ENCODE peak calls at places on chromosome 4, in four cellular contexts. K is activated naive CD4-positive, alpha-beta T cell; S is NCI-H1436; N is pons. X is an unnamed sample.
A peak's percentile ranks its signal among the peaks of the same experiment; 100 is the strongest.

GRCh38 chr4:180840142-180840541 is 1403.1 kb upstream of the TENM3 start:
- DNase-seq in S (no peak), N (no peak), K (no peak), X (no peak)

GRCh38 chr4:85431881-85432280 is 43.1 kb upstream of the ARHGAP24 start:
- DNase-seq in N (no peak), K (no peak), S (no peak), X (no peak)

GRCh38 chr4:168664242-168664897 is 167.5 kb downstream of the PALLD start:
- DNase-seq in N (no peak), K (no peak), S (no peak), X (no peak)

GRCh38 chr4:152460488-152460887 is 75.4 kb downstream of the FBXW7 start:
- DNase-seq in S (no peak), K (no peak), N (no peak), X (no peak)

GRCh38 chr4:176654565-176655216 is 138.0 kb downstream of the VEGFC start:
- DNase-seq in S (no peak), N (no peak), K (no peak), X (no peak)

GRCh38 chr4:184320630-184321029 is 103.0 kb upstream of the ENPP6 start:
- DNase-seq in N (no peak), S (no peak), K (no peak), X (no peak)

GRCh38 chr4:73788411-73788810 is 48.0 kb downstream of the CXCL8 start:
- DNase-seq in N (no peak), K (no peak), S (no peak), X (no peak)

GRCh38 chr4:19693949-19694597 is 557.6 kb upstream of the SLIT2 start:
- DNase-seq in N (peak; percentile 38), S (no peak), K (no peak), X (no peak)